ENCODE peak calls at places on chromosomes 3 and 15, in eight cellular contexts. E is GM23338, Z is mammary epithelial cell, K is fibroblast of lung, U is OCI-LY7, W is HepG2, D is hepatocyte, B is MM.1S. H is an unnamed sample.

GRCh38 chr3:197520311-197521276 is 35.2 kb downstream of the BDH1 start:
- DNase-seq in B (no peak), W (peak), E (peak), D (peak), U (no peak), K (peak), Z (no peak), H (peak)

GRCh38 chr3:127535106-127535785 is 55.3 kb downstream of the TPRA1 start:
- DNase-seq in E (no peak), Z (no peak), U (no peak), D (no peak), B (no peak), K (no peak), W (no peak), H (no peak)

GRCh38 chr3:98778383-98778782 is 15.2 kb downstream of the ST3GAL6 start:
- DNase-seq in D (no peak), E (no peak), U (no peak), W (no peak), K (peak), Z (peak), B (no peak), H (no peak)

GRCh38 chr3:195892355-195893120 is 15.8 kb downstream of the TNK2 start:
- DNase-seq in D (peak), B (no peak), Z (peak), K (peak), W (peak), U (no peak), E (no peak), H (peak)

GRCh38 chr15:68609618-68610017 is 30.8 kb downstream of the CORO2B start:
- DNase-seq in U (no peak), K (peak), B (no peak), Z (no peak), E (no peak), D (no peak), W (no peak), H (peak)

GRCh38 chr3:158352551-158352950 is 218.4 kb upstream of the MLF1 start:
- DNase-seq in D (no peak), W (no peak), E (no peak), Z (no peak), K (peak), U (peak), B (peak), H (no peak)

GRCh38 chr3:106728315-106728821 is 648.9 kb upstream of the CCDC54 start:
- DNase-seq in U (no peak), B (no peak), Z (peak), E (no peak), K (peak), W (no peak), D (no peak), H (peak)

GRCh38 chr3:105997800-105998526 is 129.2 kb upstream of the CBLB start:
- DNase-seq in K (peak), D (peak), W (no peak), E (no peak), U (no peak), B (no peak), Z (peak), H (peak)

GRCh38 chr3:174346571-174346970 is 512.6 kb upstream of the NAALADL2 start:
- DNase-seq in E (no peak), Z (no peak), D (no peak), K (no peak), B (no peak), W (no peak), U (no peak), H (no peak)

GRCh38 chr3:169072494-169072893 is 591.0 kb downstream of the MECOM start:
- DNase-seq in D (no peak), K (peak), U (no peak), Z (no peak), W (no peak), B (no peak), E (no peak), H (no peak)

GRCh38 chr3:42983927-42984326 is 4.8 kb downstream of the GASK1A start:
- DNase-seq in K (no peak), B (no peak), W (no peak), Z (peak), D (no peak), E (no peak), U (no peak), H (no peak)

GRCh38 chr15:27681038-27681437 is 418.1 kb downstream of the OCA2 start:
- DNase-seq in K (no peak), W (peak), D (no peak), E (no peak), U (no peak), Z (no peak), B (no peak), H (no peak)

GRCh38 chr3:42698911-42699230 is 3.7 kb downstream of the HHATL start:
- DNase-seq in W (no peak), K (no peak), U (no peak), D (no peak), E (no peak), B (peak), Z (no peak), H (no peak)

GRCh38 chr15:52651868-52652267 is 27.3 kb downstream of the ATOSA start:
- DNase-seq in U (no peak), D (peak), K (peak), W (peak), B (peak), Z (peak), E (peak), H (peak)

GRCh38 chr15:42403389-42403788 is 44.1 kb downstream of the CAPN3 start:
- DNase-seq in D (no peak), B (no peak), W (no peak), E (no peak), Z (no peak), U (no peak), K (no peak), H (no peak)

GRCh38 chr15:59138243-59138642 is 33.3 kb downstream of the CCNB2 start:
- DNase-seq in K (peak), E (peak), B (peak), W (peak), U (peak), Z (no peak), D (peak), H (peak)

GRCh38 chr15:49235446-49236207 is 65.6 kb downstream of the GALK2 start:
- DNase-seq in K (peak), Z (peak), U (peak), B (peak), W (peak), D (peak), E (peak), H (peak)

GRCh38 chr3:69326821-69327433 is 59.0 kb downstream of the FRMD4B start:
- DNase-seq in U (peak), B (peak), Z (no peak), E (no peak), W (no peak), K (no peak), D (no peak), H (no peak)

GRCh38 chr3:131077904-131078303 is 51.2 kb downstream of the NEK11 start:
- DNase-seq in K (no peak), U (no peak), Z (no peak), E (peak), B (no peak), W (no peak), D (no peak), H (no peak)

GRCh38 chr15:63121382-63122001 is at the start of gene LACTB:
- DNase-seq in E (peak), Z (peak), B (peak), D (peak), W (peak), K (peak), U (peak), H (peak)

GRCh38 chr3:79808515-79808914 is 40.7 kb upstream of the ROBO1 start:
- DNase-seq in U (no peak), D (no peak), W (no peak), K (no peak), E (no peak), Z (no peak), B (no peak), H (no peak)

GRCh38 chr15:57797145-57797544 is 90.6 kb downstream of the POLR2M start:
- DNase-seq in W (no peak), D (no peak), U (no peak), K (no peak), E (no peak), Z (peak), B (no peak), H (no peak)

GRCh38 chr3:105553851-105554250 is 187.1 kb downstream of the ALCAM start:
- DNase-seq in E (no peak), B (no peak), K (no peak), Z (peak), W (no peak), D (no peak), U (no peak), H (no peak)

GRCh38 chr15:80507638-80508316 is 103.6 kb downstream of the ARNT2 start:
- DNase-seq in Z (no peak), U (no peak), D (no peak), E (no peak), B (no peak), K (peak), W (no peak), H (peak)

GRCh38 chr15:24879492-24879891 is 75.3 kb upstream of the SNRPN start:
- DNase-seq in E (no peak), U (no peak), Z (no peak), K (no peak), B (no peak), W (no peak), D (no peak), H (no peak)

GRCh38 chr3:169841171-169841570 is 28.5 kb upstream of the LRRC34 start:
- DNase-seq in B (no peak), U (peak), D (no peak), K (peak), Z (no peak), W (no peak), E (no peak), H (no peak)

GRCh38 chr3:62318365-62318751 is 55.0 kb downstream of the FEZF2 start:
- DNase-seq in Z (no peak), K (no peak), D (no peak), U (no peak), W (no peak), E (no peak), B (no peak), H (no peak)

GRCh38 chr3:184259878-184260570 is 1.3 kb downstream of the CAMK2N2 start:
- DNase-seq in E (peak), D (peak), U (no peak), W (no peak), Z (peak), K (peak), B (peak), H (peak)

GRCh38 chr15:74653426-74654082 is 37.9 kb downstream of the CLK3 start:
- DNase-seq in E (no peak), B (no peak), U (peak), D (no peak), W (no peak), K (peak), Z (peak), H (peak)

GRCh38 chr3:105253225-105253624 is 113.5 kb upstream of the ALCAM start:
- DNase-seq in B (no peak), D (no peak), Z (no peak), W (no peak), U (no peak), E (no peak), K (no peak), H (no peak)

GRCh38 chr3:37833790-37834189 is 27.9 kb upstream of the CTDSPL start:
- DNase-seq in Z (no peak), K (no peak), D (no peak), E (peak), W (no peak), U (no peak), B (no peak), H (no peak)

GRCh38 chr3:127846576-127846975 is 24.3 kb upstream of the MGLL start:
- DNase-seq in U (no peak), E (no peak), W (no peak), B (no peak), D (no peak), K (no peak), Z (no peak), H (no peak)

GRCh38 chr3:127226946-127227842 is 34.3 kb downstream of the PRR23E start:
- DNase-seq in B (no peak), U (no peak), E (peak), W (peak), K (no peak), Z (peak), D (peak), H (no peak)

GRCh38 chr3:126721246-126721645 is 17.2 kb downstream of the CHCHD6 start:
- DNase-seq in E (no peak), U (no peak), K (no peak), W (no peak), D (no peak), B (no peak), Z (peak), H (no peak)

GRCh38 chr15:38028869-38029268 is 94.4 kb downstream of the TMCO5A start:
- DNase-seq in K (peak), W (no peak), D (no peak), B (no peak), E (no peak), Z (no peak), U (no peak), H (no peak)

GRCh38 chr15:38021259-38021658 is 86.8 kb downstream of the TMCO5A start:
- DNase-seq in W (no peak), K (no peak), E (no peak), D (no peak), Z (no peak), U (peak), B (no peak), H (no peak)

GRCh38 chr15:38029741-38030140 is 95.3 kb downstream of the TMCO5A start:
- DNase-seq in E (no peak), U (no peak), Z (no peak), W (no peak), B (no peak), D (no peak), K (peak), H (no peak)

DNA sequence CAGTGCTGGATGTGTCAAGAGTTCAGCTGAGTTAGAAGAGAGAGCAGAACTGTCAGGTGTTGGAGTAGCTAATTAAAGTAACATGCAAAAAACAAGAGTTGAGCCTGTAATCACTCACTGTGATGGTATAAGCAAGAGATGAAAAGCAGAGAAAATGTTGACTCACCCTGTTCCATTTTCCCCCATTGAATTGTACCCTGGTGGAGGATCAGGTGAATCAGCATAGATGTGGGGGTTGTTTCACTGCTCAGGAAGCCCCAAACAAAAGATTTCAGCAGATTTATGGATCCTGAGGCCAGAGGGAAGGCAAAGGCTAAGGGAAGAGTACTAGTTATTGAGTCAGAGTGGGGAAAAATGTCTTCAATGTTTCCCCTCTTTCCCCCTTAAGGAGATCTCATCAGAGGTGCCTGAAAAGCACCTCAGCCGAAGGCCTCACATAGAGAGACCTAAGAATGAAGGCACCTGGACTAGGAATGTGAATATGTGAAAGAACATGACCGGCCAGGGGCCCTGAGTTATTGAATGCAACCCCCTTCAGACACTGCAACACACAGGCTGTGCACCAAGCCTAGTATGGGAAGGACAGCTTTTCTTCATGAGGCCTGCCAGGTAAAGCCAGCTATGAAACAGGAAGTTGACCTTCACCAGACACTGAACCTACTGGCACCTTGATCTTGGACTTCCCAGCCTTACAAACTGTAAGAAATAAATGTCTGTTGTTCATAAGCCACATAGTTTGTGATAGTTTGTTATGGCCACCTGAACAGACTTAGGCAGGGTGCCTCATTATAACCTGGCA is 90.1 kb downstream of the TMCO5A start:
- DNase-seq in E (no peak), W (no peak), Z (no peak), D (no peak), K (no peak), U (peak), B (no peak), H (no peak)
- H2AFZ ChIP-seq in E (no peak), W (no peak), Z (peak), D (no peak), K (no peak), U (peak), B (peak), H (no peak)

DNA sequence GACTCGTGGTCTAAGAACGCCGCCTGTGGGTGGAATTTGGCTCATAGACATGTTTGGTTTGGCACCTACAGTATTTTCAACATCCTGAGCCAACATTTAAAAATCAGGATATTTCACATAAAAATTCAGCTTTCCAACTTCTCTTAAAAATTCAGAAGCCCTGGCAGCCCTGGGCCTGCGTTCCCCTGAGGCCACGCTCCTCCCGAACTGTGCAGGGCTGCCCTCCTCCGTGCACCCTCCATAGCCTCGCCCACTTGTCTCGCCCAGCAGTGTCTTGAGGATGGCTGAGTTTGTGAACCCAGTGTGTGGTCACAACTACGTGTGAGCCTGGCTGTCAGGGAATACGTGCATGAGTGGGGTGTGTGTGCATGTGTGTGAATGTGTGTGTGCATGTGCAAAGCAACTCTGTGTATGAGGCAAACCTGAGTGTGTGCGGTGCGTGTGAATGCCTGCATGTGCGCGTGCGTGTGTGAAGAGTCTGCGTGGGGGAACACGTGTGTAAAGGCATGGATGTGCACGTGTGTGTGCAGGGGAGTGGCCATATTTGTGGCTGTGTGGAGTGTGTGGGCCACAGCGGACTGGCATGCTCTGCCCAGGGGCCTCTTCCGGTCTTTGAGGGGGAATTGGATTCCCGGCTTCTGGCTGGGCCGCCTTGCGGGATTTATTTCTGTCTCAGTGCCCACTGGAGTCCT is 30.9 kb downstream of the PTH1R start:
- DNase-seq in B (no peak), K (peak), E (no peak), U (no peak), D (no peak), W (no peak), Z (no peak), H (no peak)
- H2AFZ ChIP-seq in B (no peak), K (peak), E (no peak), U (no peak), D (no peak), W (no peak), Z (no peak), H (no peak)

DNA sequence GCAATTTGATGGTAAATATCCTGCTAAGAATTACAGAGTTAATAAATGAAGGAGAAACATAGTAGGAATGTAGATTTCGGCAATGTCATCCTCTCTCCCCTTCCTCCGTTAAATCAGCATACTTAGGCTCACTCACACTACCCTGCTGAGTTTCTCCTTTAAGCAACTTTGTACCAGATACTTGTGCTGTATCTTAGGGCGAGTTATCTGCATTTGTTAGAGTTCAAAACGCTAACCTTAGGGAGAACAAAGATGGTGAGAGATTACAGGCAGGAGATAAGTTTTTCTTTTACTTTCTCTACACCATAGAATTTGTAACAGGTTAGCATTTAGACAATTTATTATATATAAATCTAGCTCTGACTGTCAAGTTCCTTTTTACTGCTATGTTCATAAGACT is 22.0 kb downstream of the SUCNR1 start:
- DNase-seq in U (no peak), W (no peak), B (no peak), Z (no peak), D (no peak), K (no peak), E (peak), H (no peak)
- H2AFZ ChIP-seq in U (peak), W (no peak), B (no peak), Z (no peak), D (no peak), K (no peak), E (no peak), H (no peak)

GRCh38 chr3:150429767-150430166 is 21.7 kb downstream of the TSC22D2 start:
- DNase-seq in B (no peak), Z (no peak), K (no peak), D (no peak), E (no peak), U (no peak), W (no peak), H (no peak)

GRCh38 chr3:150428562-150428961 is 20.5 kb downstream of the TSC22D2 start:
- DNase-seq in E (no peak), D (no peak), U (no peak), W (no peak), Z (no peak), K (peak), B (no peak), H (peak)

GRCh38 chr3:150421799-150422548 is 13.9 kb downstream of the TSC22D2 start:
- DNase-seq in B (no peak), D (no peak), E (no peak), K (no peak), Z (peak), W (no peak), U (no peak), H (peak)

GRCh38 chr3:150430272-150430671 is 22.2 kb downstream of the TSC22D2 start:
- DNase-seq in W (no peak), D (no peak), K (no peak), B (no peak), E (no peak), U (no peak), Z (no peak), H (no peak)

DNA sequence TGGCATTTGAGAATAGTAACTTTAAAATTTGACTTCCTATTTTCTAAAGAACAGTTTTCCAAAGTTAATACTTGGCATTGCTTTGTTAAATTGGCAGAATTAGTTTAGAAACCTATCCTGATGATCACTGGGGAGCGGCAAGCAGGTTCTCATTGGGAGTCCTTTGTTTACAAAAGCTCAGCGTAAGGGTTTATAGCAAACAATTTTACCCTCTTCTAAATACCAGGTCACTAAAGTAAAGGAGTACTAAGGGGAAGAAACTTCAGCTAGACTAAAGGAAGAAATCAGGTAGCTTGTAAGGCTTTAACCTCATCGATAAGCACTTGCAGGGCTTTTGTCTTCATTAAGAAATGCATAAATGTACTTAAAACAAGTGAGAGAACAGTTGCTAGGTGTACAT is 18.2 kb downstream of the TSC22D2 start:
- DNase-seq in K (no peak), U (no peak), W (no peak), B (no peak), E (no peak), D (no peak), Z (no peak), H (no peak)
- H2AFZ ChIP-seq in K (no peak), U (no peak), W (no peak), B (no peak), E (no peak), D (no peak), Z (no peak), H (no peak)

DNA sequence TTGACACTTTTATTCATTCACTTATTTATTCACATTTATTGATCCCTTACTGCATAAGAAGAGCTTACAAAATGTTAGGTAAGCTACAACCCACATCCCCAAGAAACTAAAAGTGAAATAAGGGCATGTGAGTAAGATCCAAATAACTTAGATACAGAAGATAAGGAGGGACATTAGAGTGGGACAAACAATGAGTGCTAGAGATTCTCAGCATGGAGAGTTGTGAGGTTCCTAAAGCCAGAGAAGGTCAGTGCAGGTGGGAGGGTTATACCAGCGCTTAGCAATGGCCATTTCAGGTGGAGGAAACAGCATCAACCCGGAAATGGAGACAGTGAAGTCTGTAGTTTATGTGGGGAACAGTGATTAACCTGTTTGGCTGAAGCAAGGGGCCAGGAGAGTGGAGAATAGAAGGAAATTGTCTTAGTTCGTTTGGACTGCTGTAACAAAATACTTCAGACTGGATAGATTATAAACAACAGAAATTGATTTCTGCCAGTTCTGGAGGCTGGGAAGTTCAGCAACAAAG is 25.5 kb upstream of the PCOLCE2 start:
- DNase-seq in Z (no peak), K (no peak), U (no peak), D (no peak), B (no peak), E (no peak), W (no peak), H (no peak)
- H2AFZ ChIP-seq in Z (peak), K (no peak), U (no peak), D (no peak), B (no peak), E (no peak), W (no peak), H (no peak)

H was measured in mesenchymal stem cell.